ENCODE peak calls at places on chromosomes 2 and 18, in seven cellular contexts. I, L, Y, R, P, B and Z are unnamed samples.

GRCh38 chr18:27843783-27844415 is 333.0 kb downstream of the CDH2 start:
- DNase-seq in I (no peak), L (peak; percentile 36), Y (no peak), R (no peak), P (no peak), B (peak; percentile 53), Z (peak; percentile 39)

GRCh38 chr2:178266445-178266844 is 72.1 kb downstream of the OSBPL6 start:
- DNase-seq in I (no peak), L (no peak), Y (no peak), R (no peak), P (no peak), B (no peak), Z (no peak)

GRCh38 chr2:133957724-133958123 is 296.1 kb upstream of the MGAT5 start:
- DNase-seq in I (no peak), L (no peak), Y (no peak), R (no peak), P (no peak), B (no peak), Z (no peak)

GRCh38 chr2:128732976-128733431 is 414.3 kb upstream of the HS6ST1 start:
- DNase-seq in I (no peak), L (peak; percentile 82), Y (no peak), R (no peak), P (no peak), B (peak; percentile 79), Z (no peak)

GRCh38 chr2:95025406-95026319 is at the start of gene MAL:
- DNase-seq in I (no peak), L (no peak), Y (peak; percentile 40), R (peak; percentile 49), P (no peak), B (peak; percentile 23), Z (no peak)

GRCh38 chr2:151973901-151974199 is 125.0 kb downstream of the CACNB4 start:
- DNase-seq in I (no peak), L (peak; percentile 29), Y (no peak), R (peak; percentile 73), P (no peak), B (peak; percentile 50), Z (no peak)

GRCh38 chr2:227796044-227796780 is 17.4 kb upstream of the CCL20 start:
- DNase-seq in I (no peak), L (no peak), Y (no peak), R (no peak), P (no peak), B (peak; percentile 52), Z (no peak)

GRCh38 chr2:53018830-53019425 is 748.7 kb upstream of the CHAC2 start:
- DNase-seq in I (no peak), L (peak; percentile 34), Y (no peak), R (peak; percentile 5), P (no peak), B (no peak), Z (no peak)

GRCh38 chr18:34767601-34768027 is 57.5 kb downstream of the DTNA start:
- DNase-seq in I (peak; percentile 7), L (peak; percentile 97), Y (no peak), R (no peak), P (no peak), B (peak; percentile 93), Z (peak; percentile 80)

GRCh38 chr2:40439473-40439872 is 12.4 kb downstream of the SLC8A1 start:
- DNase-seq in I (no peak), L (peak; percentile 79), Y (no peak), R (no peak), P (no peak), B (no peak), Z (no peak)

GRCh38 chr18:47215554-47216138 is 35.8 kb downstream of the SKOR2 start:
- DNase-seq in I (no peak), L (peak; percentile 52), Y (no peak), R (peak; percentile 54), P (no peak), B (peak; percentile 39), Z (peak; percentile 4)

GRCh38 chr2:169012812-169013627 is 18.1 kb downstream of the ABCB11 start:
- DNase-seq in I (no peak), L (no peak), Y (no peak), R (no peak), P (no peak), B (no peak), Z (no peak)

GRCh38 chr2:162710282-162710891 is 128.2 kb downstream of the KCNH7 start:
- DNase-seq in I (no peak), L (no peak), Y (peak; percentile 45), R (no peak), P (peak; percentile 59), B (no peak), Z (no peak)

GRCh38 chr2:84300030-84301029 is 158.8 kb downstream of the SUCLG1 start:
- DNase-seq in I (no peak), L (no peak), Y (no peak), R (no peak), P (no peak), B (no peak), Z (no peak)

GRCh38 chr2:50401772-50402653 is 629.9 kb downstream of the NRXN1 start:
- DNase-seq in I (peak; percentile 61), L (peak; percentile 52), Y (peak; percentile 59), R (peak; percentile 39), P (no peak), B (peak; percentile 32), Z (no peak)

GRCh38 chr18:61845212-61845611 is 47.6 kb downstream of the RNF152 start:
- DNase-seq in I (no peak), L (no peak), Y (no peak), R (no peak), P (no peak), B (no peak), Z (no peak)

GRCh38 chr2:172234716-172235661 is 132.3 kb upstream of the DLX2 start:
- DNase-seq in I (no peak), L (no peak), Y (peak; percentile 60), R (peak; percentile 77), P (no peak), B (no peak), Z (no peak)

GRCh38 chr2:226478121-226478809 is 321.4 kb downstream of the IRS1 start:
- DNase-seq in I (no peak), L (peak; percentile 96), Y (peak; percentile 52), R (no peak), P (peak; percentile 65), B (peak; percentile 56), Z (peak; percentile 69)

GRCh38 chr2:183063083-183063482 is 15.5 kb upstream of the DUSP19 start:
- DNase-seq in I (no peak), L (peak; percentile 85), Y (no peak), R (no peak), P (no peak), B (peak; percentile 8), Z (no peak)
- H3K4me3 ChIP-seq in I (no peak overlapping the region), L (no peak overlapping the region), Y (no peak overlapping the region), R (no peak overlapping the region), P (no peak overlapping the region), B (no peak overlapping the region), Z (no peak overlapping the region)

GRCh38 chr2:71277536-71278103 is 50.7 kb upstream of the PAIP2B start:
- DNase-seq in I (peak; percentile 20), L (no peak), Y (no peak), R (peak; percentile 79), P (peak; percentile 61), B (peak; percentile 21), Z (no peak)

GRCh38 chr2:71285706-71286105 is 45.9 kb upstream of the ZNF638 start:
- DNase-seq in I (no peak), L (no peak), Y (no peak), R (no peak), P (no peak), B (no peak), Z (no peak)

GRCh38 chr2:71281950-71282349 is 49.6 kb upstream of the ZNF638 start:
- DNase-seq in I (no peak), L (no peak), Y (no peak), R (no peak), P (no peak), B (no peak), Z (no peak)

GRCh38 chr2:71283131-71283530 is 48.5 kb upstream of the ZNF638 start:
- DNase-seq in I (no peak), L (no peak), Y (no peak), R (no peak), P (no peak), B (no peak), Z (no peak)

GRCh38 chr2:71282493-71282892 is 49.1 kb upstream of the ZNF638 start:
- DNase-seq in I (peak; percentile 10), L (no peak), Y (no peak), R (no peak), P (no peak), B (peak; percentile 3), Z (no peak)
- H3K27me3 ChIP-seq in I (peaks cover 3% of the 10 kb centered on the region), L (peaks cover 17% of the 10 kb centered on the region), Y (peaks cover 6% of the 10 kb centered on the region), R (no peaks in the 10 kb centered on the region), P (no peaks in the 10 kb centered on the region), B (no peaks in the 10 kb centered on the region), Z (peaks cover 2% of the 10 kb centered on the region)

DNA sequence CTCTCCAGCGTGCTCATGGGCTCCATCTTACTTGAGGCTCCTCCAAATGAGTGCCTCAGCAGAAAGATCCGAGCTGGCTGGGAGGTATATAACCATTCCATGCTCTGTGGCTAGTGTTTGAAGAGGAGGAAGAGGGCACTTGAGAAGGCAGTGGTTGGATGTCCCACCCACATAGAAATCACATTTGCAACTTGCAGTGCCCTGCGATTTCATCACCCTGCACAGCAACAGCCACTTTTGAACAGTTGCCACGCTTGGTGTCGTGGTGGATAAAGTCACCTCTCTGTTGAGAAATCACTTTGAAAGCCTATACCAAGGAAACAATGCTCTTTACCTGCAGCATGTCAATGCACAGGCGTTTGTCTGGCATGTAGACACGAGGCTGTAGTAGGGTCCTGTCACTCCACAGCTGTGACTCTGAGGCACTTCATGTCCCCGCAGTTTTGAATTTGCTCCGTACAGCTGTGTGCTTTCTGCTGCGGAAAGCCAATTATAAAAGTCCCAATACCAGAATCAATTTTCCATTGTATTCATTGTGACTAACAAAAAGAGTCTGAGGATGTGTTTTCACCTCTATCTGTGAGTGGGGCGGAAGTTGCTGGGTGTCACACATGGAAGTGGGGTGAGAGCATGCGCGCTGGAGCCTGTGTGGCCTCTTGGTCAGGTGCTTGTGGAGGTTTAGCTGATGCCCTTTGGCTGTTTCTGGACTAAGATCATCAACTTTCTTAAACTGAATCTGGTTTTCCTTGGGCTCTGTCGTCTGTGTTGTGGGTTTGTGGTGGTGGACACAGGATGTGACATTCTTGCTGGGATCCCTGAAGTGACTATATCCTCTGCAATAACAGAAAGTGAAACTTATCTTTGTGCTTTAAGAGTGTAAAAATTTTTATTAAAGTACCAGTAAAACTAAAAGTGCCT is 2.8 kb downstream of the CNDP2 start:
- DNase-seq in I (no peak), L (no peak), Y (peak; percentile 72), R (no peak), P (peak; percentile 85), B (no peak), Z (no peak)
- H3K4me3 ChIP-seq in I (peak overlapping the region; percentile 34), L (no peak overlapping the region), Y (peak overlapping the region; percentile 16), R (no peak overlapping the region), P (peak overlapping the region; percentile 19), B (no peak overlapping the region), Z (peak overlapping the region; percentile 18)

GRCh38 chr2:104868081-104868806 is 14.3 kb downstream of the POU3F3 start:
- DNase-seq in I (no peak), L (no peak), Y (no peak), R (no peak), P (no peak), B (no peak), Z (no peak)

GRCh38 chr2:104867351-104868080 is 13.6 kb downstream of the POU3F3 start:
- DNase-seq in I (no peak), L (no peak), Y (no peak), R (no peak), P (no peak), B (no peak), Z (no peak)

GRCh38 chr2:104866883-104867350 is 13.0 kb downstream of the POU3F3 start:
- DNase-seq in I (no peak), L (no peak), Y (no peak), R (no peak), P (no peak), B (no peak), Z (no peak)

GRCh38 chr2:104864751-104865470 is 11.0 kb downstream of the POU3F3 start:
- DNase-seq in I (no peak), L (no peak), Y (no peak), R (no peak), P (no peak), B (no peak), Z (no peak)

GRCh38 chr2:104866122-104866864 is 12.4 kb downstream of the POU3F3 start:
- DNase-seq in I (no peak), L (no peak), Y (no peak), R (no peak), P (no peak), B (no peak), Z (no peak)
- H3K27me3 ChIP-seq in I (peaks cover 30% of the 10 kb centered on the region), L (peaks cover 74% of the 10 kb centered on the region), Y (peaks cover 96% of the 10 kb centered on the region), R (peaks cover 53% of the 10 kb centered on the region), P (peaks cover 62% of the 10 kb centered on the region), B (peaks cover 69% of the 10 kb centered on the region), Z (peaks cover 33% of the 10 kb centered on the region)